ENCODE peak calls at places on chromosomes 16 and 17, in four cellular contexts. One of them, this sample, is unnamed.
A peak's percentile ranks its signal among the peaks of the same experiment; 100 is the strongest.

GRCh38 chr16:25161753-25162152 is 50.2 kb downstream of the LCMT1 start:
- DNase-seq in prostate gland: no peak
- DNase-seq in sigmoid colon: no peak
- DNase-seq in stomach: no peak
- DNase-seq in this sample: no peak

GRCh38 chr17:66474258-66474657 is 171.8 kb downstream of the PRKCA start:
- DNase-seq in prostate gland: no peak
- DNase-seq in sigmoid colon: no peak
- DNase-seq in stomach: no peak
- DNase-seq in this sample: no peak

GRCh38 chr16:72162105-72162680 is 9.8 kb downstream of the PMFBP1 start:
- DNase-seq in prostate gland: no peak
- DNase-seq in sigmoid colon: no peak
- DNase-seq in stomach: no peak
- DNase-seq in this sample: no peak

GRCh38 chr17:43753488-43754129 is 5.0 kb downstream of the SOST start:
- DNase-seq in prostate gland: no peak
- DNase-seq in sigmoid colon: peak; percentile 15
- DNase-seq in stomach: no peak
- DNase-seq in this sample: no peak

GRCh38 chr17:75750661-75751423 is 14.2 kb downstream of the GALK1 start:
- DNase-seq in prostate gland: no peak
- DNase-seq in sigmoid colon: no peak
- DNase-seq in stomach: no peak
- DNase-seq in this sample: no peak

GRCh38 chr16:22888791-22889190 is 74.8 kb downstream of the HS3ST2 start:
- DNase-seq in prostate gland: no peak
- DNase-seq in sigmoid colon: no peak
- DNase-seq in stomach: no peak
- DNase-seq in this sample: no peak

GRCh38 chr17:31490991-31491793 is 99.7 kb downstream of the RAB11FIP4 start:
- DNase-seq in prostate gland: no peak
- DNase-seq in sigmoid colon: no peak
- DNase-seq in stomach: no peak
- DNase-seq in this sample: peak; percentile 45

GRCh38 chr17:36627101-36627500 is 25.7 kb downstream of the MRM1 start:
- DNase-seq in prostate gland: no peak
- DNase-seq in sigmoid colon: no peak
- DNase-seq in stomach: no peak
- DNase-seq in this sample: no peak

GRCh38 chr16:69859105-69859969 is 91.8 kb upstream of the CLEC18A start:
- DNase-seq in prostate gland: no peak
- DNase-seq in sigmoid colon: no peak
- DNase-seq in stomach: peak; percentile 44
- DNase-seq in this sample: no peak

GRCh38 chr16:28556914-28557320 is 3.2 kb downstream of the SGF29 start:
- DNase-seq in prostate gland: no peak
- DNase-seq in sigmoid colon: no peak
- DNase-seq in stomach: no peak
- DNase-seq in this sample: no peak

GRCh38 chr16:19282101-19282500 is 3.4 kb upstream of the CLEC19A start:
- DNase-seq in prostate gland: no peak
- DNase-seq in sigmoid colon: no peak
- DNase-seq in stomach: no peak
- DNase-seq in this sample: no peak

GRCh38 chr17:8622191-8622590 is 8.3 kb downstream of the MYH10 start:
- DNase-seq in prostate gland: no peak
- DNase-seq in sigmoid colon: no peak
- DNase-seq in stomach: no peak
- DNase-seq in this sample: no peak

GRCh38 chr16:12206031-12206748 is 229.7 kb downstream of the SNX29 start:
- DNase-seq in prostate gland: no peak
- DNase-seq in sigmoid colon: no peak
- DNase-seq in stomach: no peak
- DNase-seq in this sample: no peak

GRCh38 chr17:39270923-39271322 is 45.2 kb upstream of the STAC2 start:
- DNase-seq in prostate gland: no peak
- DNase-seq in sigmoid colon: no peak
- DNase-seq in stomach: no peak
- DNase-seq in this sample: no peak

GRCh38 chr16:73066927-73067670 is 19.2 kb upstream of the ZFHX3 start:
- DNase-seq in prostate gland: no peak
- DNase-seq in sigmoid colon: peak; percentile 70
- DNase-seq in stomach: no peak
- DNase-seq in this sample: no peak

GRCh38 chr16:47581114-47581513 is 120.0 kb downstream of the PHKB start:
- DNase-seq in prostate gland: no peak
- DNase-seq in sigmoid colon: no peak
- DNase-seq in stomach: no peak
- DNase-seq in this sample: no peak

GRCh38 chr17:45247429-45248131 is 14.3 kb downstream of the SPATA32 start:
- DNase-seq in prostate gland: peak; percentile 97
- DNase-seq in sigmoid colon: peak; percentile 90
- DNase-seq in stomach: peak; percentile 98
- DNase-seq in this sample: peak; percentile 100

GRCh38 chr17:16872351-16872751 is 99.6 kb downstream of the TNFRSF13B start:
- DNase-seq in prostate gland: no peak
- DNase-seq in sigmoid colon: no peak
- DNase-seq in stomach: peak; percentile 22
- DNase-seq in this sample: no peak

GRCh38 chr16:54932737-54933254 is 2.1 kb downstream of the IRX5 start:
- DNase-seq in prostate gland: no peak
- DNase-seq in sigmoid colon: no peak
- DNase-seq in stomach: no peak
- DNase-seq in this sample: no peak

GRCh38 chr17:41836550-41837196 is 641 bp upstream of the NT5C3B start:
- DNase-seq in prostate gland: no peak
- DNase-seq in sigmoid colon: no peak
- DNase-seq in stomach: no peak
- DNase-seq in this sample: no peak

GRCh38 chr17:41835214-41835799 is 725 bp downstream of the NT5C3B start:
- DNase-seq in prostate gland: no peak
- DNase-seq in sigmoid colon: no peak
- DNase-seq in stomach: no peak
- DNase-seq in this sample: no peak

GRCh38 chr17:41837761-41838538 is at the start of gene KLHL10:
- DNase-seq in prostate gland: no peak
- DNase-seq in sigmoid colon: no peak
- DNase-seq in stomach: no peak
- DNase-seq in this sample: no peak

DNA sequence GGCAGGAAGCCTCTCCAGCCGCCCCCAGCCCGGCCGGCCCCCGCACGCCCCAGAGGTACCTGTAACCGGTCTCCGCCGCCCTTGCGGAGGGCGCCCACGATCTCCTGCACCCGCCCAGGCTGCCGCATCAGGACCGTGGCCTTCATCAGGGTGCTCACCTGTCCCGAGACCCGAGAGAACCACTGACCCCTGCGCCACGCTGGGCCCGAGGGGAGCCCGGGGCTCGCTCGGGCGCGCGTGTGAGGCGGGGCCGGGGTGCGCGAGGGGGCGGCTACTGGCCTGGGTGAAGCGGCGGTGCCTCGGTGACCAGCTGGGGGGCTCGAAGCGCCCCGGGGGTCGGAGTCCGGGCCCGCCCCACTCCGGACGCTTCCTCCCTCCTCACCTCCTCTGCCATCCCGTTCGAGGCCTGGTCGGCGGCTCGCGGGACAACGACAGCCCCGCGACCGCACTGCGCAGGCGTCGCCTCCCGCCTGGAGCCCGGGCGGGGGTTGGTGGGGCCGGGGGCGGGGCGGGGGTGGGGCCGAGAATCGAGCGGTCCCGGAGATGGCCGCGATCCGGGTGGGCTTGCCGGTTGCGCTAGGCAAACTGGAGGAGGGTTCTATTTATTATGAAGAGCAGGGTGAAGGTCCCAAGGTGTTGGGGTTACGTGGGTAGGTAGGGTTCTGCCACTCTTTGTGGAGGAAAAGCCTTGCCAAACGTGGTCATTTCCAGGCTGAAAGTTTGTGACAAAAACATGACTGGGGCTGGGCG is at the start of gene NT5C3B:
- DNase-seq in prostate gland: peak; percentile 39
- DNase-seq in sigmoid colon: peak; percentile 82
- DNase-seq in stomach: peak; percentile 67
- DNase-seq in this sample: peak; percentile 85
- TF ChIP-seq POLR2AphosphoS5 in prostate gland: peak; percentile 21
- TF ChIP-seq POLR2AphosphoS5 in sigmoid colon: peak; percentile 74
- TF ChIP-seq POLR2AphosphoS5 in stomach: no peak
- TF ChIP-seq POLR2AphosphoS5 in this sample: no peak

GRCh38 chr16:82700541-82701240 is 73.9 kb downstream of the CDH13 start:
- DNase-seq in prostate gland: no peak
- DNase-seq in sigmoid colon: no peak
- DNase-seq in stomach: no peak
- DNase-seq in this sample: no peak
- TF ChIP-seq POLR2A in prostate gland: no peak
- TF ChIP-seq POLR2A in sigmoid colon: no peak
- TF ChIP-seq POLR2A in stomach: no peak
- TF ChIP-seq POLR2A in this sample: no peak

GRCh38 chr17:11282586-11282985 is 41.6 kb downstream of the SHISA6 start:
- DNase-seq in prostate gland: no peak
- DNase-seq in sigmoid colon: no peak
- DNase-seq in stomach: no peak
- DNase-seq in this sample: no peak

GRCh38 chr17:11278984-11279270 is 37.9 kb downstream of the SHISA6 start:
- DNase-seq in prostate gland: no peak
- DNase-seq in sigmoid colon: no peak
- DNase-seq in stomach: no peak
- DNase-seq in this sample: no peak

GRCh38 chr17:11278186-11278983 is 37.4 kb downstream of the SHISA6 start:
- DNase-seq in prostate gland: no peak
- DNase-seq in sigmoid colon: no peak
- DNase-seq in stomach: peak; percentile 65
- DNase-seq in this sample: no peak

GRCh38 chr17:11276486-11276885 is 35.5 kb downstream of the SHISA6 start:
- DNase-seq in prostate gland: no peak
- DNase-seq in sigmoid colon: no peak
- DNase-seq in stomach: no peak
- DNase-seq in this sample: no peak

DNA sequence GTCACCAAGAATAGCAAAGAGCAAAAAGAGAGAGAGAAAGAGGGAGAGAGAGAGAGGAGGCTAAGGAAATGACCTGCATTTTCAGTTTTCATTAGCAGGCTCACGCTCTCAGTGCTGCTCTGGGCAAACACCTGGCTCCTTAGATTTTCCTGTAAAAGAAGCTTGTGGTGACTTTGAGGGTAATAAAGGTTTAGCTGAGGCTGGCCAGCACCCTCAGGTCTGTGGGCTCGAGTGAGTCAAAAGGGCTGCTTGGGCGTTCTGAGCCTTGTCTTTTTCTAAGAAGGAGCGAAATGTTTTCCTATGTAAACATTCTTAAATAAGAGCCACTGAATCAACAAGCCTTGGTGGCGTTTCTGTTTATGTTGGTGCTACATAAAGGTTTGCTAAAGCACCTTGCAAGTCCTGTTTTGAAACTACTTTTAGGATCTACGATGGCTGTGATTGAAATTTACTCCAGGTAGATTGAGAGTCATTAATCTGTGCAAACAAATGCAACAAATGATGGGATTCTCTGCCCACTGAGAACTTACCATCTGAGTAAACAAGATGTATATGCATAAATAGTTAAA is 38.8 kb downstream of the SHISA6 start:
- DNase-seq in prostate gland: peak; percentile 36
- DNase-seq in sigmoid colon: no peak
- DNase-seq in stomach: no peak
- DNase-seq in this sample: no peak
- TF ChIP-seq POLR2AphosphoS5 in prostate gland: peak; percentile 57
- TF ChIP-seq POLR2AphosphoS5 in sigmoid colon: no peak
- TF ChIP-seq POLR2AphosphoS5 in stomach: no peak
- TF ChIP-seq POLR2AphosphoS5 in this sample: no peak

GRCh38 chr17:79838541-79839274 is 532 bp downstream of the CBX4 start:
- DNase-seq in prostate gland: peak; percentile 54
- DNase-seq in sigmoid colon: no peak
- DNase-seq in stomach: peak; percentile 55
- DNase-seq in this sample: no peak

GRCh38 chr17:79840204-79840988 is 1.2 kb upstream of the CBX4 start:
- DNase-seq in prostate gland: peak; percentile 72
- DNase-seq in sigmoid colon: peak; percentile 92
- DNase-seq in stomach: peak; percentile 75
- DNase-seq in this sample: no peak

GRCh38 chr17:79840989-79841286 is 1.7 kb upstream of the CBX4 start:
- DNase-seq in prostate gland: no peak
- DNase-seq in sigmoid colon: no peak
- DNase-seq in stomach: no peak
- DNase-seq in this sample: no peak

GRCh38 chr17:79837888-79838540 is 1.2 kb downstream of the CBX4 start:
- DNase-seq in prostate gland: no peak
- DNase-seq in sigmoid colon: no peak
- DNase-seq in stomach: no peak
- DNase-seq in this sample: no peak

DNA sequence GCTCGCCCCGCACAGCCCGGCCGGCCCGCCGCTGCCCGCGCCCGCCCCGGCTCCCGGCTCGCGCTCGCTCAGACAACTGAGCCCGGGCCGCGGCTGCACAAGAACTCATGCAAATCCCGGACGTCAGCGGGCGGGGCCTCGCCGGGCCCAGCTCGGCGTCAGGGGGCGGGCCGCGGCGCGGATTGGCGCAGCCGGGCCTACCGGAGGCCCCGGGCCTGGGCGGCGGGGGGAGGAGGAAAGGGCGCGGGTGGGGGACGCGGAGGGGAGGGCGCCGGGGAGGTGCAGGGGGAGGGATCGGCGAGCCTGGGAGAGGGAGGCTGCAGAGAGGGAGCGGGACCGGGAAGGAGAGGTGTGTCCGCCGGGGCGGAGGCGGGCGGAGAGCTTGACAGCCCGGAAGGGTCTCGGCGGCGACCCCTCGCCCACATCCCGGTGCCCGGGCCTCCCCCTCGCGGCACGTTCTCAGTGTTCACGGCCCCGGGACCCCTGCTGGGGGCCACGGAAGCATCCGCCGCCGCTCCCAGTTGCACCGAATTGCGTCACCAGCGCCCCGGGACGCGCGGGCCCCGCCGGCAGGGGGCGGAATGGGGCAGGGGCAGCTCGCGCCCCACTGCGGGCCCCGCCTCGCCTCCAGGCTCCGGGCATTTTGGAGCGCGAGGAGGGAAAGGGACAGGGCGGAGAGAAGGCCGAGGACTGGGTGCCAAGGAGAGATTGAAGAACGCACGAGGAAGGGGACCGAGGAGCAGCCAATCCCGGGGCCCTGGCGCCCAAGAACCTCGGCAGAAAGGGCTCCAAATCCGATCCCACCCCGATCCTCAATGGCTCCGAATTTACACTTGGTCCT is at the start of gene CBX4:
- DNase-seq in prostate gland: peak; percentile 96
- DNase-seq in sigmoid colon: peak; percentile 98
- DNase-seq in stomach: peak; percentile 97
- DNase-seq in this sample: peak; percentile 93
- TF ChIP-seq POLR2A in prostate gland: peak; percentile 79
- TF ChIP-seq POLR2A in sigmoid colon: peak; percentile 25
- TF ChIP-seq POLR2A in stomach: no peak
- TF ChIP-seq POLR2A in this sample: peak; percentile 80

This sample was measured in GM12892.